ENCODE peak calls at places on chromosome 20, in nine cellular contexts. J, Q, E, L, N, W, D, G and B are unnamed samples.
A peak's percentile ranks its signal among the peaks of the same experiment; 100 is the strongest.

GRCh38 chr20:21064924-21065323 is 41.2 kb downstream of the LINC00237 start:
- DNase-seq in E (no peak), W (no peak), Q (no peak), J (no peak), N (no peak), D (no peak), L (no peak), G (no peak), B (no peak)

GRCh38 chr20:59120919-59121318 is 42.7 kb upstream of the ZNF831 start:
- DNase-seq in N (no peak), W (no peak), L (no peak), D (no peak), J (no peak), Q (no peak), G (no peak), E (no peak), B (no peak)

GRCh38 chr20:52031206-52031573 is 160.4 kb downstream of the ZFP64 start:
- DNase-seq in N (no peak), L (no peak), J (no peak), Q (no peak), D (no peak), W (no peak), G (no peak), E (no peak), B (no peak)

GRCh38 chr20:8018928-8019177 is 708 bp downstream of the TMX4 start:
- DNase-seq in N (no peak), Q (no peak), J (peak; percentile 85), L (no peak), G (peak; percentile 45), W (no peak), D (no peak), E (no peak), B (peak; percentile 48)

GRCh38 chr20:62400021-62400420 is 7.1 kb downstream of the CABLES2 start:
- DNase-seq in W (no peak), L (no peak), D (no peak), G (no peak), E (no peak), J (no peak), N (no peak), Q (no peak), B (no peak)

GRCh38 chr20:47843886-47844567 is 58.7 kb upstream of the SULF2 start:
- DNase-seq in W (no peak), J (no peak), L (no peak), G (no peak), N (no peak), D (no peak), Q (peak; percentile 46), E (peak; percentile 28), B (no peak)

GRCh38 chr20:58109126-58109880 is 119.2 kb downstream of the ANKRD60 start:
- DNase-seq in D (no peak), N (no peak), E (no peak), J (no peak), G (no peak), Q (no peak), W (no peak), L (no peak), B (no peak)

GRCh38 chr20:20489054-20489453 is 121.2 kb downstream of the INSM1 start:
- DNase-seq in D (no peak), J (no peak), L (no peak), Q (no peak), N (no peak), E (no peak), W (no peak), G (peak; percentile 66), B (no peak)

GRCh38 chr20:51004781-51005180 is 18.1 kb downstream of the KCNG1 start:
- DNase-seq in J (no peak), L (no peak), N (no peak), E (no peak), D (no peak), Q (no peak), G (no peak), W (no peak), B (no peak)

GRCh38 chr20:34562643-34563042 is 4.1 kb downstream of the MAP1LC3A start:
- DNase-seq in E (peak; percentile 31), W (peak; percentile 78), G (no peak), D (peak; percentile 34), L (peak; percentile 4), Q (peak; percentile 69), N (no peak), J (peak; percentile 51), B (no peak)

GRCh38 chr20:40798066-40798465 is 109.0 kb upstream of the MAFB start:
- DNase-seq in Q (no peak), E (no peak), N (no peak), D (no peak), J (no peak), W (no peak), G (no peak), L (no peak), B (no peak)

GRCh38 chr20:40803381-40803780 is 114.3 kb upstream of the MAFB start:
- DNase-seq in E (no peak), Q (no peak), J (no peak), N (no peak), D (no peak), G (no peak), W (no peak), L (no peak), B (no peak)

GRCh38 chr20:40802886-40803285 is 113.8 kb upstream of the MAFB start:
- DNase-seq in N (no peak), E (no peak), G (no peak), L (no peak), D (no peak), W (no peak), J (no peak), Q (no peak), B (no peak)

DNA sequence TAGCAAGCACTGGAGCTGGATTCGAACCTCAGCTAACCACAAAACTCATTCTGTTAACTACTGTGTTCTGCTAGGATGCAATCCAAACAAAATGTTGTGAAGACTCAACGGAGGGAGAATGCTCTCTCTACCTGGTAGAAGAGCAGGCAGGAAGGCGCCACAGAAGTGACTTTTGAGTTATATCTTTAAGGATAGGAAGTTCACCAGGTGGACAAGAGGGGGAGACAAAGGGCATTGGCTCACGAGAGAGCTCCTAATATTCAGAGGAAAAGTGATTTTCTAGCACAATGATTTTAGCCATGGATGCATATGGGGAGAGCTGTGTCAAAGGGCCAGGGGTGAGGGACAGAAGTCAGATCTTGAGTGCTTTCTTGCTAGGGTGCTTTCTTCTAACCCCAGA is 108.4 kb upstream of the MAFB start:
- DNase-seq in L (no peak), J (peak; percentile 13), G (no peak), N (peak; percentile 23), Q (peak; percentile 76), W (no peak), D (no peak), E (peak; percentile 41), B (no peak)
- TF ChIP-seq REST in L (no peak), J (no peak), G (no peak), N (no peak), Q (no peak), W (no peak), D (no peak), E (no peak), B (no peak)

DNA sequence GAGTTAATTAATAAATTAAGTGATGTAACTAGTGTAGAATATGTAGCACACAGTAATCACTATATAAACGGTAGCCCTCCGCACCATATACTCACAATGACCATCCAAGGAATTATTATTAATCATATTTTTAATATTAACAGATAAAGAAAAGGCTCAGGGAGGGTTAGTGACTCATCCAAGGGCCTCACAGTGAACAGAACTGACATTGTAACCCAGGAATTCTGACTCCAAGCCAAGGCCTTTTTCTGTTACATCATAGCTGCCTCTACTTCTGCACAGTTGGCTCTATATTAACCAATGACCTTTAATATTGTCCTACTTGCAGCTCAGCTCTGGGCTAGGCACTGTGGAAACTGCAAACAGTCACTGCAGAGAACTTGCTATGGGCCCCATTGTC is 117.5 kb upstream of the SIRPG start:
- DNase-seq in N (no peak), Q (no peak), G (no peak), D (no peak), J (no peak), L (no peak), E (no peak), W (no peak), B (no peak)
- TF ChIP-seq REST in N (no peak), Q (no peak), G (no peak), D (no peak), J (no peak), L (no peak), E (no peak), W (no peak), B (no peak)

GRCh38 chr20:31989030-31989645 is 21.1 kb upstream of the CCM2L start:
- DNase-seq in N (no peak), J (no peak), Q (no peak), D (no peak), E (no peak), W (no peak), L (no peak), G (no peak), B (no peak)

GRCh38 chr20:31988430-31989015 is 20.6 kb downstream of the XKR7 start:
- DNase-seq in G (no peak), J (no peak), N (no peak), D (no peak), W (no peak), E (no peak), Q (no peak), L (no peak), B (no peak)

GRCh38 chr20:31990958-31991705 is 19.1 kb upstream of the CCM2L start:
- DNase-seq in N (no peak), D (no peak), Q (no peak), W (peak; percentile 47), L (no peak), G (no peak), J (no peak), E (no peak), B (no peak)

GRCh38 chr20:31985152-31985551 is 17.2 kb downstream of the XKR7 start:
- DNase-seq in N (no peak), E (no peak), J (no peak), Q (no peak), D (no peak), W (no peak), L (no peak), G (no peak), B (no peak)

DNA sequence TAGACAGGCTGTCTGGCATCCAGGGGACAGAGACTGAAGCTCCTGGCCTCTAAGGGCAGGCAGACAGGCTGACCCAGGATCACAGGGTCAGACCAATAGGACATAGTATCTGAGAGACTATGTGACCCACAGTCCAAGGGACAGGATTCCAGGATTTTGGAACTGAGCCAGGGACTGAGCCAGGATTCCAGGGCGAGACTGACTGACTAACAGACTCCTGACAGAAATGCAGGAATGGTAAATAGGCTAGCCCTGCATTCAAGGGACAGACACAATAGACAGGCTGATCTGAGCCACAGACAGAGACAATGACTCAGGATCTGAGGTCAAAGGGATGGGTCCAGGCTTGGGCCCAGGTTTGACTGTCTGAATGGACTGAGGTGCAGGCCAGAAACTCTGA is 19.8 kb downstream of the XKR7 start:
- DNase-seq in E (peak; percentile 45), J (peak; percentile 36), D (no peak), Q (peak; percentile 37), W (no peak), N (no peak), G (no peak), L (no peak), B (peak; percentile 59)
- TF ChIP-seq REST in E (no peak), J (no peak), D (no peak), Q (no peak), W (no peak), N (no peak), G (no peak), L (no peak), B (no peak)

DNA sequence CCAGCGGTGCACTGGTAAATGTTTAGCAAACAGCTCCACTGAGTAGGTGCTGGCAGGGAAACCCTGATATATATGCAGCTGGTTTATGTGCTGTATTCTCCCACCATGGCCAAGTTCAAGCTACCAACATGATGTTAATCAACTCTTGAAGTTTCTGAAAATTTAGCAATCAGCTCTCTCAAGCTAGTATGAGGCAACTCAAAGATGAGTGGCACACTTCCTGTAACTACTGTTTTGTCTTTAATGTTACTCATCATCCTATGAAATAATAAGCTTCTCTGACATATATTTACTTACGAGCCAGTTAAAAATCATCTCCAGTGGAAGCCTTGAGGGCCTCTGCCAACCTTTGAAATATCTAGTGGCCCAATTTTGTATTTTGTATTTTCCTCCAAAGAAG is 54.7 kb downstream of the TRMT6 start:
- DNase-seq in N (no peak), G (no peak), Q (no peak), J (no peak), D (no peak), E (no peak), W (no peak), L (peak; percentile 57), B (no peak)
- TF ChIP-seq REST in N (no peak), G (no peak), Q (no peak), J (no peak), D (no peak), E (no peak), W (no peak), L (no peak), B (no peak)